ENCODE peak calls at places on chromosomes 1 and 21, in seven cellular contexts. C is mucosa of descending colon; E is left lung; L is CD4-positive, alpha-beta T cell; W is neuronal stem cell; H is IMR-90; O is uterus. R is an unnamed sample.

GRCh38 chr1:62725981-62726588 is 37.9 kb upstream of the DOCK7 start:
- DNase-seq in L (no peak), E (no peak), W (no peak), H (peak; percentile 46), C (no peak), O (no peak), R (no peak)

GRCh38 chr1:91555074-91555730 is 54.6 kb downstream of the CDC7 start:
- DNase-seq in H (peak; percentile 54), C (no peak), W (no peak), O (no peak), E (no peak), L (no peak), R (no peak)

GRCh38 chr1:236575523-236575922 is 28.8 kb downstream of the HEATR1 start:
- DNase-seq in H (peak; percentile 47), C (no peak), W (no peak), L (no peak), O (no peak), E (no peak), R (no peak)

GRCh38 chr21:24045775-24046215 is 1561.5 kb downstream of the MRPL39 start:
- DNase-seq in L (no peak), H (peak; percentile 99), W (no peak), O (peak; percentile 49), E (no peak), C (peak; percentile 20), R (no peak)

GRCh38 chr1:21939650-21940374 is 2.7 kb upstream of the HSPG2 start:
- DNase-seq in H (peak; percentile 98), C (peak; percentile 81), L (no peak), W (no peak), O (peak; percentile 92), E (peak; percentile 85), R (no peak)

GRCh38 chr1:247647864-247648263 is 31.7 kb downstream of the OR13G1 start:
- DNase-seq in H (no peak), E (no peak), O (no peak), W (peak; percentile 35), L (no peak), C (no peak), R (no peak)

GRCh38 chr1:209107535-209107934 is 476.0 kb upstream of the CAMK1G start:
- DNase-seq in H (no peak), E (no peak), C (no peak), L (no peak), O (no peak), W (no peak), R (no peak)

GRCh38 chr21:46183910-46184624 is at the start of gene SPATC1L:
- DNase-seq in L (peak; percentile 33), W (peak; percentile 71), E (peak; percentile 82), O (peak; percentile 76), C (peak; percentile 74), H (peak; percentile 83), R (no peak)

GRCh38 chr1:37038079-37038702 is 3.9 kb upstream of the GRIK3 start:
- DNase-seq in H (no peak), W (no peak), O (no peak), E (no peak), C (no peak), L (no peak), R (no peak)

GRCh38 chr1:52028328-52028727 is 5.3 kb downstream of the KTI12 start:
- DNase-seq in O (no peak), W (no peak), L (no peak), E (no peak), C (no peak), H (no peak), R (no peak)

GRCh38 chr21:40512590-40512989 is 334.4 kb downstream of the DSCAM start:
- DNase-seq in E (no peak), H (no peak), L (no peak), C (no peak), O (no peak), W (no peak), R (no peak)

GRCh38 chr1:231806623-231807470 is 180.3 kb downstream of the DISC1 start:
- DNase-seq in L (peak; percentile 1), C (peak; percentile 75), O (no peak), W (peak; percentile 40), H (peak; percentile 8), E (peak; percentile 85), R (no peak)

GRCh38 chr1:94646151-94646643 is 104.6 kb upstream of the F3 start:
- DNase-seq in O (no peak), W (no peak), E (no peak), L (no peak), C (no peak), H (peak; percentile 86), R (no peak)

GRCh38 chr1:214277704-214278635 is 3.0 kb upstream of the SMYD2 start:
- DNase-seq in L (no peak), E (no peak), O (no peak), H (peak; percentile 34), C (no peak), W (no peak), R (no peak)

GRCh38 chr1:157509546-157510232 is 42.6 kb downstream of the FCRL5 start:
- DNase-seq in O (no peak), E (no peak), W (no peak), H (no peak), C (no peak), L (no peak), R (no peak)

GRCh38 chr1:152110365-152110859 is 4.8 kb downstream of the TCHH start:
- DNase-seq in C (peak; percentile 49), W (no peak), E (peak; percentile 87), H (peak; percentile 44), L (no peak), O (peak; percentile 11), R (no peak)

DNA sequence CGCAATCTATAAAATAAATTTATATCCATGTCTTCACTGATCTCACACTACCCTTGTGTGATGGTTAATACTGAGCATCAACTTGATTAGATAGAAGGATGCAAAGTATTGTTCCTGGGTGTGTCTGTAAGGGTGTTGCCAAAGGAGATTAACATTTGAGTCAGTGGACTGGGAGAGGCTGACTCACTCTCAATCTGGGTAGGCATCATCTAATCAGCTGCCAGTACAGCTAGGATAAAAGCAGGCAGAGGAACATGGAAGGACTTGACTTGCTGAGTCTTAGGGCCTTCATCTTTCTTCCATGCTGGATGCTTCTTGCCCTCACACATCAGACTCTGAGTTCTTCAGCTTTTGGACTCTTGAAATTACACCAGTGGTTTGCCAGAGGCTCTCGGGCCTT is 615.4 kb downstream of the AGBL4 start:
- DNase-seq in E (no peak), O (no peak), H (no peak), C (no peak), W (no peak), L (no peak), R (no peak)
- H3K9me3 ChIP-seq in E (no peaks in the 10 kb centered on the region), O (no peaks in the 10 kb centered on the region), H (peaks cover 3% of the 10 kb centered on the region), C (peaks cover 4% of the 10 kb centered on the region), W (no peaks in the 10 kb centered on the region), L (no peaks in the 10 kb centered on the region), R (no peaks in the 10 kb centered on the region)

DNA sequence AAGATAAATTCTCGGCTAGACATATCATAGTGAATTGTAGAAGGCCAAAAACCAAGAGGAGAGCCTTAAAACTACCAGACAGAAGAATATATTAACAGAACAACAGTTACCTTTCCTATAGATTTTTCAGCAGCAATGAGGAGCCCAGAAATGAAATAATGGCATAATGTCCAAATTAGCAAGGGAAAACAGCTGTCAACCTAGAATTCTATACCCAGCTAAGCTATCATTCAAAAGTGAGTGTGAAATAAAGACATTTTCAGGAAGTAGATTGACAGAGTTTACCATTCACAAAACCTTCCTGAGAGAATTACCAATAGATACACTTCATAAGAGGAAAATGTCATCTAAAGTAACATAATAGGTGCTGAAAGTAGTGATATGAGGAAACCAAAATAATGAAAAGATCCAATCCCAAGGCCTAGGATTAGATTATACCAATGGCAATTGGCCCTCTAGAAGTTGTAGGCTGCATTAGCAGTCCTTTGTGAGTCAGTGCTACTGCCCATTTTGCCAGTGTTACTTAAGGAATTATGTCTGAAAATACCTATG is 34.5 kb downstream of the OBSCN start:
- DNase-seq in W (no peak), C (no peak), L (no peak), O (no peak), H (no peak), E (no peak), R (no peak)
- H3K9me3 ChIP-seq in W (peaks cover 48% of the 10 kb centered on the region), C (peaks cover 38% of the 10 kb centered on the region), L (peaks cover 59% of the 10 kb centered on the region), O (peaks cover 48% of the 10 kb centered on the region), H (peaks cover 46% of the 10 kb centered on the region), E (no peaks in the 10 kb centered on the region), R (peaks cover 9% of the 10 kb centered on the region)

DNA sequence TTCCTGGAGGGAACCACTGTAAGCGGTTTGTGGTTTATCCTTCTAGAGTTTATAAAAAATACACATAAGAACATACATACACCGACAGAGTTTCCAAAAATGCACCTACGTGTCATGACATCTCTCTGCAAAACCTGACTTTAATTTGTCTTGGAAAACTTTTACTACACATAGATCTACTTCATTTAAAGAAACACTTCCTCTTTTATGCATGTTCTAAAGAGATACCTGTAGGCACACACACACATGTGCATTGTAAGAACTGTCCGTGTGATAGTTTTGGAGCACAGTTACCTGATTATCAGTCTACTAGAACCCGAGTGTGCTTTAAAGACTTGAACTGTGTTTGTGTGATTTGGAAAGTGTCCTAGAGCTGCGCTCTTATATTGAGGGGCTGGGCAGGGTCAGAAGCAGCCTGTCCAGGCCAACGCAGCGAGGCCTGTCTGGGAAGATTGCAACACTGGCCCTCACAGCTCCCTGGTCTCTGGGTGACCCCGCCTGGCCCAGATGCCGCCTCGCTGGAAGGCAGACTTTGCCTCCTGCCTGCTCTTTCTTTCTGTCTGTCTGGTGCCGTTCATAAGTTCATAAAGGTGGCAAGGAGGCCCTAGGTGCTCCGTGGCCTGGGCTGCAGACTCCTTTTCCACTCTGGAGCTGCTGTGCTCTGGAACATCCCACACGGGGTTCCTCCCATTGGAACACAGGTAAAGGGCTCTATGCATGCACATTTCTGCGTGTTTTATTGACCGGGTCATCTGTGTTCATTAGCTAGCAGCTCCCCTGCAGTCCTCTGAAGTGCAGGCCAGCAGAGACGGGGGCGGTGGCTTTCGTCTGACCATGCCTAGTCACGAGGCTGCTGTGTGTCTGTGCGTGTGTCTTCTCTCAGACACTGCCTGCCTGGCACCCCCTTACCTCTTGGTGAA is 46.3 kb downstream of the AGPAT3 start:
- DNase-seq in W (no peak), H (no peak), C (no peak), L (no peak), O (no peak), E (no peak), R (no peak)
- H3K9me3 ChIP-seq in W (peaks cover 18% of the 10 kb centered on the region), H (peaks cover 2% of the 10 kb centered on the region), C (peaks cover 10% of the 10 kb centered on the region), L (peaks cover 9% of the 10 kb centered on the region), O (peaks cover 6% of the 10 kb centered on the region), E (no peaks in the 10 kb centered on the region), R (no peaks in the 10 kb centered on the region)

DNA sequence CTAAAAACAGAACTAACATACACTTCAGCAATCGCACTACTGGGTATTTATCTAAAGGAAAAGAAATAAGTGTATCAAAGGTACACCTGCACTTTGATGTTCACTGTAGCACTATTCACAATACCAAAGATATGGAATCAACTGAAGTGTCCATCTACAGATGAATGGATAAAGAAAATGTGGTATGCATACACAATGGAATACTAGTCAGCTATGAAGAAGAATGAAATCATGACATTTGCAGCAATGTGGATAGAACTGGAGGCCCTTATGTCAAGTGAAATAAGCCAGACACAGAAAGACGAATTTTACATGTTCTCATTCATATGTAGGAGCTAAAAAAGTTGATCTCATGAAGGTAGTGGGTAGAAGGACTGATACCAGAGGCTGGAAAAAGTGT is 117.8 kb downstream of the ACBD6 start:
- DNase-seq in H (no peak), W (no peak), C (no peak), O (no peak), L (no peak), E (no peak), R (no peak)
- H3K9me3 ChIP-seq in H (peaks cover 17% of the 10 kb centered on the region), W (peaks cover 32% of the 10 kb centered on the region), C (peaks cover 34% of the 10 kb centered on the region), O (peaks cover 21% of the 10 kb centered on the region), L (peaks cover 54% of the 10 kb centered on the region), E (no peaks in the 10 kb centered on the region), R (peaks cover 14% of the 10 kb centered on the region)

DNA sequence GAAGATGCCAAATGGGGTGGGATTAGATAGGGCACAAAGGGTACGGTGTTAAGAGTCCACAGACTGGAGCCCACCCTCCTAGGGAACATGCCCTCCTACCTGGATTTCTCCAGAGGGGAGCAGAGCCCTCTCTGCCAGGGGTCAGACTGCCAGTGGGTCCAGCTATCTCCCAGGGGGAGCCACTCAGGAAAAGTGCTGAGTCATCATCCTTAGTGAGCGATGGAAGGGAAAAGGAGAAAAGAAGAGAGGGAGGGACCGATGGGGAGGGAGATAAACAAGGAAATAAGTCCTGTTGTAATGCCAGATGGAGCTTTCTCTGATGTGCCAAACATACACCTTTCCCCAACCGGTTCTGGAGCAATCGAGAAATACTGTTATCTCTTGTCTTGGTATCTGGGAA is 30.4 kb upstream of the CYP4B1 start:
- DNase-seq in W (no peak), H (no peak), C (no peak), O (no peak), L (no peak), E (no peak), R (no peak)
- H3K9me3 ChIP-seq in W (no peaks in the 10 kb centered on the region), H (peaks cover 16% of the 10 kb centered on the region), C (peaks cover 30% of the 10 kb centered on the region), O (no peaks in the 10 kb centered on the region), L (peaks cover 40% of the 10 kb centered on the region), E (no peaks in the 10 kb centered on the region), R (peaks cover 4% of the 10 kb centered on the region)

R was measured in T-helper 17 cell.